ENCODE peak calls at places on chromosomes 11 and 22, in five cellular contexts. J, B, W, X and C are unnamed samples.

GRCh38 chr11:77081976-77082836 is 15.4 kb downstream of the CAPN5 start:
- DNase-seq in J (no peak), B (no peak), X (no peak), W (no peak), C (no peak)

GRCh38 chr22:19713650-19714319 is 518 bp upstream of the SEPTIN5 start:
- DNase-seq in W (peak), X (no peak), B (no peak), J (no peak), C (no peak)

GRCh38 chr22:35138521-35138920 is 72.6 kb downstream of the ISX start:
- DNase-seq in W (no peak), X (no peak), B (no peak), J (no peak), C (no peak)

GRCh38 chr11:5499671-5500070 is 10.1 kb downstream of the UBQLN3 start:
- DNase-seq in X (no peak), J (no peak), B (no peak), W (no peak), C (no peak)

GRCh38 chr11:77406396-77406795 is 67.5 kb downstream of the PAK1 start:
- DNase-seq in W (no peak), B (no peak), X (no peak), J (no peak), C (no peak)

GRCh38 chr22:19109198-19110063 is 12.8 kb downstream of the DGCR2 start:
- DNase-seq in J (peak), W (peak), X (no peak), B (no peak), C (no peak)

GRCh38 chr22:41979423-41980250 is 10.4 kb downstream of the SEPTIN3 start:
- DNase-seq in X (no peak), W (no peak), J (no peak), B (no peak), C (no peak)

GRCh38 chr11:118752654-118753053 is 38.3 kb downstream of the DDX6 start:
- DNase-seq in W (no peak), X (no peak), B (no peak), J (no peak), C (no peak)

GRCh38 chr11:561148-562003 is 606 bp downstream of the RASSF7 start:
- DNase-seq in W (peak), X (no peak), B (no peak), J (no peak), C (no peak)

GRCh38 chr22:43276311-43276710 is 66.9 kb downstream of the SCUBE1 start:
- DNase-seq in B (no peak), W (peak), J (no peak), X (no peak), C (no peak)

GRCh38 chr11:12686246-12687060 is 12.2 kb downstream of the TEAD1 start:
- DNase-seq in J (no peak), W (peak), B (no peak), X (no peak), C (no peak)

GRCh38 chr11:70073188-70073817 is 4.8 kb upstream of the ANO1 start:
- DNase-seq in X (no peak), B (peak), J (no peak), W (no peak), C (no peak)

GRCh38 chr22:28882545-28882877 is 861 bp upstream of the ZNRF3 start:
- DNase-seq in X (no peak), W (no peak), J (peak), B (no peak), C (no peak)

GRCh38 chr22:38957046-38957770 is at the start of gene APOBEC3A:
- DNase-seq in B (peak), J (no peak), X (no peak), W (no peak), C (no peak)

GRCh38 chr11:72813740-72814138 is 472 bp upstream of the ATG16L2 start:
- DNase-seq in B (peak), X (no peak), W (peak), J (no peak), C (no peak)

GRCh38 chr11:66080055-66080817 is 10.2 kb downstream of the PACS1 start:
- DNase-seq in J (peak), X (no peak), W (peak), B (no peak), C (no peak)

GRCh38 chr22:31737932-31738331 is 12.0 kb downstream of the PRR14L start:
- DNase-seq in X (no peak), J (no peak), B (no peak), W (peak), C (no peak)

GRCh38 chr11:101866619-101867491 is 48.0 kb upstream of the CEP126 start:
- DNase-seq in J (peak), W (peak), X (no peak), B (no peak), C (no peak)

GRCh38 chr11:133978816-133979215 is 22.0 kb upstream of the IGSF9B start:
- DNase-seq in W (peak), B (no peak), J (no peak), X (no peak), C (no peak)

GRCh38 chr11:93552874-93553273 is 9.7 kb upstream of the SMCO4 start:
- DNase-seq in X (no peak), J (no peak), B (no peak), W (no peak), C (no peak)

GRCh38 chr22:30921108-30921507 is 47.5 kb downstream of the MORC2 start:
- DNase-seq in X (no peak), B (no peak), J (no peak), W (peak), C (no peak)

GRCh38 chr11:117071344-117071787 is 26.9 kb downstream of the SIK3 start:
- DNase-seq in J (peak), X (no peak), B (no peak), W (no peak), C (no peak)

GRCh38 chr11:58546841-58547240 is 28.8 kb downstream of the LPXN start:
- DNase-seq in W (no peak), B (no peak), X (no peak), J (no peak), C (no peak)

GRCh38 chr11:10374386-10374785 is 69.5 kb downstream of the ADM start:
- DNase-seq in B (no peak), J (no peak), W (no peak), X (no peak), C (no peak)

GRCh38 chr22:19615001-19615461 is 90.8 kb upstream of the CLDN5 start:
- DNase-seq in J (no peak), X (no peak), B (no peak), W (no peak), C (no peak)

GRCh38 chr22:50305658-50306566 is 1.5 kb downstream of the PLXNB2 start:
- DNase-seq in J (peak), X (no peak), B (no peak), W (peak), C (no peak)

GRCh38 chr11:72627594-72628281 is 46.5 kb downstream of the PDE2A start:
- DNase-seq in B (no peak), X (no peak), J (no peak), W (no peak), C (no peak)

GRCh38 chr11:57453543-57454177 is 6.7 kb upstream of the RTN4RL2 start:
- DNase-seq in W (no peak), X (no peak), B (no peak), J (no peak), C (no peak)

GRCh38 chr11:69269388-69269787 is 24.6 kb upstream of the MYEOV start:
- DNase-seq in X (no peak), J (no peak), W (no peak), B (no peak), C (no peak)

GRCh38 chr22:17922925-17923898 is 101.1 kb downstream of the MICAL3 start:
- DNase-seq in X (no peak), B (no peak), J (peak), W (no peak), C (no peak)

GRCh38 chr11:13907678-13908077 is 54.8 kb upstream of the SPON1 start:
- DNase-seq in B (no peak), W (no peak), X (no peak), J (no peak), C (no peak)

DNA sequence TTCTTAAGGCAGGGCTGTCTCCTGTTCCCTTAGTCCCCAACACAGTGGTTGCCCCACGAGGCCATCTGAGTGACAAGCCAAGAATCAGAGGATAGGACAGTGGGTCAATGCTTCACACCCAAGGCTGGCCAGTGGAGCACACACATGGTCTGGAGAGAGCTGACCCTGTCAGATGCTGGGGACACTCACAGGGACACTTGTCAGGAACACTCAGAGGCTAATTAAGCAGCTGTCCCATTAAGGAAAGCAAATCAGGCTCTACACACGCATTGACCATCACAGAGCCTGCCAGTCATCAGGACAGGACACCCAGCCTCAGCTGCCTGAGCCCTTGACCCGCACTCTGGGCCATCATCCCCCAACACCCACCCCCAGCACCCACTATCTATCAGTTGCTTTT is 18.2 kb downstream of the GDPD5 start:
- DNase-seq in J (no peak), B (no peak), X (no peak), W (no peak), C (no peak)
- H2BK12ac ChIP-seq in J (no peak), B (no peak), X (no peak), W (peak), C (no peak)

DNA sequence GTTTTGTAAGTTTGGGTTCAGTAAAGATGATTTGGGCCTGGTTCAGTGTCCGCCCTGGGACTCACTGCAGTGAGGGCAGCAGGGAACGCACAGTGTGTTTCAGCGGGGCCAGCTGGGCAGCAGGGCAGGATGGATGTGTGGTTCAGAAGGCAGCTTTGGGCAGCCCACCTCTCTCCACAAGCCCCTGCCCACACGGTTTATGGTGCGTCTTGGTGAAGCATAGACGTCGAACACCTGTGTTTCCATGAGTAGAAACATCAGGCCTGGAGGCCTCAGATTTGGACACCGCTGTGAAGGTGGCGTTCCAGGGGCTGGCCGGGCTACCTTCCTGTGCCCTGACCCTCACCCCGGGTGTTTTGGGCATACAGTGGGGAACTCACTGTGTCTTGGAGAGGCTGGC is 58.9 kb downstream of the ST14 start:
- DNase-seq in J (no peak), B (no peak), X (no peak), W (no peak), C (no peak)
- H2BK12ac ChIP-seq in J (no peak), B (no peak), X (no peak), W (no peak), C (no peak)

GRCh38 chr22:33743756-33744155 is 176.5 kb downstream of the LARGE1 start:
- DNase-seq in X (no peak), B (no peak), J (no peak), W (no peak), C (no peak)
- H2BK12ac ChIP-seq in X (no peak), B (no peak), J (no peak), W (no peak), C (no peak)

DNA sequence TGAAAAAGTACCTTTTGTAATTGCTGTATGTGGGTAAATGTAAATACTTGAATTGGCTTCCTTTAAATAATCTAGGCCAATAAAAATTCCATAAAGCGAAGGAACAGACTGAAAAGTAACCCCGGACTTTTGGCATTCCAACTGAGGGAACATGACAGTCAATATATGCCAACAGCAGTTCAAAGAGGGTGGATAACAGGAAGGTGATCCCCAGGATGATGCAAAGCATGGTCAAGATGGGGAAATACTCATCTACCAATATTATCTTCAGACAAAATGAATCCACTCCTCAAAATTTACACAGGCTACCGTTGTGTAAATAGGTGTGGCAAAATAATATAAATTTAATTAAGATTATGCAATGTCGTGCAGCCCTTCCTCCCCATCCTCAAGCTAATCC is 56.9 kb downstream of the BBOX1 start:
- DNase-seq in X (no peak), B (no peak), W (no peak), J (no peak), C (no peak)
- H2BK12ac ChIP-seq in X (no peak), B (no peak), W (no peak), J (no peak), C (no peak)

GRCh38 chr22:37545703-37546435 is 14.4 kb upstream of the CDC42EP1 start:
- DNase-seq in J (peak), X (peak), B (peak), W (peak), C (peak)

GRCh38 chr22:37546436-37547248 is 13.6 kb upstream of the CDC42EP1 start:
- DNase-seq in W (peak), X (no peak), J (peak), B (peak), C (no peak)

GRCh38 chr22:37542959-37543358 is 17.3 kb upstream of the CDC42EP1 start:
- DNase-seq in W (no peak), B (no peak), X (no peak), J (no peak), C (no peak)

GRCh38 chr22:37547249-37547741 is 13.0 kb upstream of the CDC42EP1 start:
- DNase-seq in B (no peak), X (no peak), W (peak), J (peak), C (no peak)

GRCh38 chr22:37544955-37545702 is 15.2 kb upstream of the CDC42EP1 start:
- DNase-seq in B (peak), W (peak), X (peak), J (peak), C (no peak)
- H2BK12ac ChIP-seq in B (no peak), W (peak), X (peak), J (peak), C (peak)

DNA sequence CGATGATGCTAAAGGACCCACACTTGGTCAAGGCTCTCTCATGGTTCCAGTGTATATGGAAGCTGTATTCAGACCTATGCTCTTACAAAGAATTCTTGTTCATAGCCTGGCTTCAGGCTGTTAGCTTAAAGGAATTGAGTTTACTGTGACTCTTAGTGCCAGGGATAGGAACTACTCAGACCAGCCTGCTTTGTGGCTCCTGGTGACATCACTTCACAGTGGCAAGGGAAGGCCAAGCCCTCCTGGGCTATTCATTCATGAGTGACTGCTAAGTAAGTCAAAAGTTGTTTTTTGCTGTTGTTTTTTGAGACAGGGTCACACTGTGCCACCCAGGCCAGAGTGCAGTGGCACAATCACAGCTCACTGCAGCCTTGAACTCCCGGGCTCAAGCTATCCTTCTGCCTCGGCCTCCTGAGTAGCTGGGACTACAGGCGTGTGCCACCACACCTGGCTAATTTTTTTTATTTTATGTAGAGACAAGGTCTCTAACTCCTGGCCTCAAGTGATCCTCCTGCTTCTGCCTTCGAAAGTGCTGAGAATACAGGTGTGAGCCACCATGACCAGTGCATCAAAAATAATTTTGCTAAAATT is 9.6 kb downstream of the ART5 start:
- DNase-seq in W (no peak), X (no peak), J (no peak), B (no peak), C (no peak)
- H2BK12ac ChIP-seq in W (no peak), X (no peak), J (no peak), B (no peak), C (no peak)

GRCh38 chr22:48494968-48495750 is 1332.5 kb downstream of the BRD1 start:
- DNase-seq in W (no peak), X (no peak), J (no peak), B (no peak), C (no peak)

GRCh38 chr22:48495751-48496080 is 1332.0 kb downstream of the BRD1 start:
- DNase-seq in X (no peak), W (no peak), J (no peak), B (no peak), C (no peak)

GRCh38 chr22:48494256-48494967 is 1333.3 kb downstream of the BRD1 start:
- DNase-seq in W (no peak), B (no peak), X (no peak), J (no peak), C (no peak)

GRCh38 chr22:48496987-48497650 is 1330.6 kb downstream of the BRD1 start:
- DNase-seq in W (no peak), J (no peak), B (peak), X (no peak), C (no peak)

DNA sequence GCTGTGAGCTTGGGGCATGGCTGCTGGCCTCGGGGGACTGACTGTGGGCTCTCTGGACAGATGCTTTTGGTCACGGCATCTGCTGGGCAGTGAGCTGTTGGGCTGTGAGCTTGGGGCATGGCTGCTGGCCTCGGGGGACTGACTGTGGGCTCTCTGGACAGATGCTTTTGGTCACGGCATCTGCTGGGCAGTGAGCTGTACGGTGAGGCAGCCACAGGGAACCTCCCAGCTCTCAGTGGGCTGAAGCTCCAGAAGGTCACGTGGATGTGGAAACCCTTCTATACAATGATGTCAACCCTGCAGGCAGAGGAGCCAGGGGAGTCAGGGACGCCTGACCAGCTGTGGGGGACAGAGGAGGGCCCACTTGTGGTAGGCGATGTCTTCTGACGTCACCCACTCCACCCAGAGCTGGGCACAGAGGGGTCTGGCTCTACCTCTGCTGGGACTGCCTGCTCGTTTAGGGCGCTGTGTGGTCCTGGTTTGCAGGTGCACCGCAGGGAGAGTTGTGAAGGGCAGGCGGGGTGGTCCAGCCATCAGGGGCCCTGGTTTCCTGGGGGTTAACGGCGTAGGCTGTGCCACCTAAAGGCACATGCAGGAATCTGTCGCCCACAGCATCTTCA is 1331.3 kb downstream of the BRD1 start:
- DNase-seq in X (no peak), J (no peak), W (no peak), B (no peak), C (no peak)
- H2BK12ac ChIP-seq in X (no peak), J (no peak), W (no peak), B (no peak), C (no peak)

GRCh38 chr11:43712676-43713075 is 32.1 kb downstream of the HSD17B12 start:
- DNase-seq in W (no peak), J (peak), B (no peak), X (no peak), C (no peak)

GRCh38 chr11:43706631-43707030 is 26.1 kb downstream of the HSD17B12 start:
- DNase-seq in X (no peak), W (no peak), J (no peak), B (no peak), C (no peak)

GRCh38 chr11:43708776-43709175 is 28.2 kb downstream of the HSD17B12 start:
- DNase-seq in W (no peak), X (no peak), B (no peak), J (no peak), C (no peak)

DNA sequence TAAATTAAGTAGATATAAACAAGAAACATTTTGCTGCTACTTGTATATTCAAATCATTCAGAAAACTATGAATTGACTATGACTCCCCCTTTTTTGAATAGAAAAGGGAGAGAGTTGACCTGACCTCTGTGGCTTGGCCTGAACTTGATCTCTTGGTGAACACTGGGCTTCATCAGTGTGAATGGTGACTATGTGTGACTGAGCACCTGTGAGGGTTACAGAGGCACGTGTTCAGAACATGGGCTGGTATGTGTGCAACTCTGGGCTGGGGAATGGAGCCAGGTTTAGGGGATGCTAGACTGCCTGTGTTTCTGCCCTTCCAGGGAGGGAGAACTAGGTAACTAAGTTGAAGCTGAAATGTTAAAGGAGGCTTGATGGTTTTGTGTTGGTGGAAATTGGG is 29.2 kb downstream of the HSD17B12 start:
- DNase-seq in J (no peak), W (no peak), X (no peak), B (no peak), C (no peak)
- H2BK12ac ChIP-seq in J (no peak), W (no peak), X (no peak), B (no peak), C (no peak)